ENCODE peak calls at places on chromosomes 3 and 15, in four cellular contexts. F, Y, G and R are unnamed samples.

GRCh38 chr3:195918176-195918575 is 9.8 kb upstream of the TNK2 start:
- DNase-seq in G (no peak), Y (no peak), F (no peak), R (peak; percentile 25)

GRCh38 chr15:93152951-93153350 is 63.9 kb upstream of the RGMA start:
- DNase-seq in G (no peak), Y (peak; percentile 66), F (no peak), R (no peak)

GRCh38 chr3:11146771-11147363 is 7.4 kb upstream of the HRH1 start:
- DNase-seq in G (no peak), F (no peak), Y (no peak), R (no peak)

GRCh38 chr15:91861223-91861622 is 7.7 kb downstream of the SLCO3A1 start:
- DNase-seq in Y (no peak), F (no peak), G (no peak), R (no peak)

GRCh38 chr3:57594144-57594543 is 3.0 kb downstream of the ARF4 start:
- DNase-seq in G (no peak), Y (no peak), F (no peak), R (no peak)

GRCh38 chr3:107913671-107914070 is 177.2 kb downstream of the CD47 start:
- DNase-seq in G (no peak), F (no peak), Y (no peak), R (no peak)

GRCh38 chr3:192174283-192174682 is 553.1 kb downstream of the FGF12 start:
- DNase-seq in F (no peak), G (no peak), Y (no peak), R (no peak)

GRCh38 chr3:98768961-98769360 is 5.8 kb downstream of the ST3GAL6 start:
- DNase-seq in Y (no peak), G (no peak), F (no peak), R (no peak)

GRCh38 chr15:100766225-100767001 is 113.2 kb upstream of the ALDH1A3 start:
- DNase-seq in Y (no peak), G (no peak), F (peak; percentile 89), R (peak; percentile 48)

GRCh38 chr3:5294360-5294759 is 106.9 kb downstream of the EDEM1 start:
- DNase-seq in F (no peak), G (no peak), Y (no peak), R (no peak)

GRCh38 chr15:60001642-60002527 is 2.2 kb upstream of the FOXB1 start:
- DNase-seq in Y (no peak), G (peak; percentile 41), F (peak; percentile 26), R (no peak)

GRCh38 chr3:138016065-138016464 is 6.1 kb downstream of the CLDN18 start:
- DNase-seq in F (no peak), Y (no peak), G (no peak), R (no peak)

GRCh38 chr3:46675843-46676567 is 17.5 kb downstream of the ALS2CL start:
- DNase-seq in F (no peak), G (no peak), Y (peak; percentile 9), R (peak; percentile 52)

GRCh38 chr15:80822666-80823065 is 43.5 kb downstream of the CEMIP start:
- DNase-seq in Y (no peak), G (no peak), F (no peak), R (no peak)

GRCh38 chr15:82681371-82681770 is 28.3 kb downstream of the AP3B2 start:
- DNase-seq in Y (no peak), G (peak; percentile 5), F (no peak), R (peak; percentile 52)

GRCh38 chr3:126961191-126961790 is 21.6 kb upstream of the PLXNA1 start:
- DNase-seq in F (no peak), Y (peak; percentile 89), G (no peak), R (peak; percentile 68)

GRCh38 chr3:52537726-52538421 is 1.5 kb downstream of the UQCC5 start:
- DNase-seq in F (no peak), Y (no peak), G (no peak), R (no peak)

GRCh38 chr3:151568095-151568685 is 107.3 kb upstream of the IGSF10 start:
- DNase-seq in Y (no peak), F (peak; percentile 2), G (no peak), R (no peak)

GRCh38 chr3:171248426-171249115 is 211.6 kb downstream of the TNIK start:
- DNase-seq in F (no peak), Y (no peak), G (no peak), R (no peak)

GRCh38 chr3:184158394-184158793 is 3.2 kb downstream of the DVL3 start:
- DNase-seq in F (no peak), G (no peak), Y (no peak), R (no peak)

DNA sequence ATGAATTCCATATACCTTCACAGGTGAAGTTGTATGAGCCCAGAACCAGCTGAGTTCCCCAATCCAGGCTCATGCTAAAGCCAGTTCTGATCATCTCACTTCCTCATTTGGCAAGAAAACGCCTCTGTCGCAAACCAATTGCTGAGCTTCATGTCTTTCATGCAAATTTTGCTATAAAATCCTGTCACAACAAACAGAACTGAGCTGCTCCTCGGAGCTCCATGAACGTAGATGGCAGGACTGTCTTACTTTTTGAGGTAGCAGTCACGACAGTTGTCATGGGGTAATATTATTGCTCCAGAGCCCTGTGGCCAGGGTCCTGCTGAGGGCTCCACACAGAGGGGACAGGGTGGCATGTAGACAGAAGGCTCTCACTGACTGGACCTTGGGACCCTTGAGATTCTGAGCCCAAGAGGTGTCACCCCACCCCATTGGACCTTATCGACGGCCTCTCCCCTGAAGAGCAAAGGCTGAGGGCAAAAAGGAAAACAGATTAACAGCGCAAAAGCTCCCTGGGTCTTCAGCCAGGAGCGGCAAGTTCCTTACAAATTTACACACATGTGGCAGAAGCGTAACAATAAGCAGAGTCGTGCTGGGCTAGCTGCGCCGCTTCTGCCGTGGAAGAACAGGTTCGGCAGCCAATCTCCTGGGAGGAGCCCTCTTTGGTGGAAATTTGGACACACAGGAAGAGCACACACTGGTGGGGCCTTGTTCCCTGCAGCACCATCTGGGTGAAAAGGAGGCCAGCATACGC is 249.2 kb downstream of the OPA1 start:
- DNase-seq in F (no peak), G (no peak), Y (no peak), R (peak; percentile 67)
- H3K27ac ChIP-seq in F (no peak overlapping the region), G (no peak overlapping the region), Y (no peak overlapping the region), R (peak overlapping the region; percentile 65)

DNA sequence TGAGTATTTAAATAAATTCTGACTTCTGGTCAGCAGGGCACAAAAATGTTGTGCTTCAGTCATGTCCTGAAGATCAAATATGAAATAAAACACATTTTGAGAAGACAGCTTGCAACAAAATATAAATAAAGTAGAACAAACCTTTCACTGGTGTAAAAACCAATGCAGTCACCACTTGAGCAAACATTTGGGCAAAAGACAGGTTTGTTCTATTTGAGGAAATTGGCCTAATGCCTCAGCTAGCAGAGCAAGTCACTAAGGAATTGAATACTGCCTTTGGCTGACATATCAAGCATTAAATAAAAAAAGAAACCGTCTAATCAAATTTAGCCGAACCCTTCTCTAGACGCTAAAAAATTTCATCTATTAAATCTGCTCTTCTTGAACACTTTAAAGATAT is 475.4 kb upstream of the CNTN3 start:
- DNase-seq in F (no peak), Y (no peak), G (no peak), R (no peak)
- H3K27ac ChIP-seq in F (no peak overlapping the region), Y (no peak overlapping the region), G (no peak overlapping the region), R (no peak overlapping the region)

GRCh38 chr3:47950453-47950852 is 65.8 kb downstream of the MAP4 start:
- DNase-seq in F (no peak), Y (no peak), G (no peak), R (no peak)

GRCh38 chr3:47949979-47950378 is 66.2 kb downstream of the MAP4 start:
- DNase-seq in F (no peak), Y (no peak), G (no peak), R (no peak)

DNA sequence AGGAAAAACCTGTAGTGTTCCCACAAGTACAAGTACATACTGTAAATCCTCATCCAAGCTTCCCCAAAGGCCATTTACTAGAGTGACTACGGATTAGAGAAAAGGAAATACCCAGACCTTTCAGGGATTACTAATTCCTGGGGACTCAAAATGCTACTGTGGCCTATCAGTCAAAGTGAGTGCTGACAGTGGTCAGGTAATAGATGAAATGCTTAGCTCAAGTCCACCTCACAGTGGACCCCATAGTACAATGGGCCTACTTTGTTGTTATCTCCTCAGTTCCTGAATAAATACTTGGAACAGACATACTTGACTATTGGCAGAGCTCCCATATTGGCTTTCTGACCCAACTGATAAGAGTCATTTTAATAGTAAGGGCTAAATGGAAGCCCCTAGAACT is 61.7 kb downstream of the MAP4 start:
- DNase-seq in G (no peak), F (peak; percentile 21), Y (no peak), R (no peak)
- H3K27ac ChIP-seq in G (no peak overlapping the region), F (no peak overlapping the region), Y (no peak overlapping the region), R (no peak overlapping the region)

GRCh38 chr3:64355473-64355872 is 130.2 kb upstream of the PRICKLE2 start:
- DNase-seq in F (no peak), Y (peak; percentile 22), G (no peak), R (no peak)
- H3K27ac ChIP-seq in F (peak overlapping the region; percentile 67), Y (peak overlapping the region; percentile 28), G (no peak overlapping the region), R (peak overlapping the region; percentile 66)

GRCh38 chr3:49164983-49165720 is 979 bp downstream of the CCDC71 start:
- DNase-seq in F (peak; percentile 45), Y (no peak), G (peak; percentile 36), R (no peak)
- H3K27ac ChIP-seq in F (peak overlapping the region; percentile 47), Y (no peak overlapping the region), G (peak overlapping the region; percentile 66), R (peak overlapping the region; percentile 86)

GRCh38 chr15:88401972-88402656 is 65.1 kb downstream of the MRPL46 start:
- DNase-seq in F (peak; percentile 28), Y (peak; percentile 51), G (peak; percentile 23), R (no peak)

GRCh38 chr15:88401269-88401971 is 65.8 kb downstream of the MRPL46 start:
- DNase-seq in G (no peak), F (no peak), Y (peak; percentile 22), R (no peak)

GRCh38 chr15:88399021-88399685 is 68.0 kb downstream of the MRPL46 start:
- DNase-seq in F (no peak), G (no peak), Y (no peak), R (no peak)

GRCh38 chr15:88400069-88400468 is 67.1 kb downstream of the MRPL46 start:
- DNase-seq in G (no peak), Y (no peak), F (no peak), R (no peak)

DNA sequence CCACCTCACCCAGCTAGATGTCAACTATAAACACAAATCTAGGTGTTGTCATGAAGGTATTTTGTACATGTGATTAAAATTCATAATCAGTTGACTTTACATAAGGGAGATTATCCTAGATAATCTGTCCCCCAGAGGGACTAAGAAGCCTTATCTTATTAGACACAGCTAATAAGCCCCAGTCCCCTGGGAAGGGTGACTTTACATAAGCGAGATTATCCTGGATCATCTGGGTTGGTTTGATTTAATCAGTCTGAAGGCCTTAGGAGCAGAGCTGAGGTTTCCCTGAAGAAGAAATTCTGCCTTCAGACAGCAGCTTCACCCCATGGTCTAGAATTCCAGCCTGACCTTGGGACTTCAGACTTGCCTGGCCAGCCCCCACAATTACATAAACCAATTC is 66.6 kb downstream of the MRPL46 start:
- DNase-seq in F (no peak), Y (no peak), G (no peak), R (no peak)
- H3K27ac ChIP-seq in F (no peak overlapping the region), Y (peak overlapping the region; percentile 76), G (no peak overlapping the region), R (no peak overlapping the region)